ENCODE peak calls at places on chromosomes 2 and 18, in nine cellular contexts. K is activated T-cell treated with anti-CD3 and anti-CD28 coated beads, Interleukin-2, amount 50 U/mL, for 4 hours; Y is T-cell; P is activated naive CD4-positive, alpha-beta T cell treated with anti-CD3 and anti-CD28 coated beads, Interleukin-2, amount 50 U/mL, for 72 hours; H is memory B cell; D is activated CD4-positive, alpha-beta T cell treated with anti-CD3 and anti-CD28 coated beads for 36 hours; J is body of pancreas; V is aorta; O is Right ventricle myocardium superior. Z is an unnamed sample.

GRCh38 chr2:231721641-231722310 is 13.5 kb downstream of the PTMA start:
- ATAC-seq in D (no peak), J (peak), P (no peak), H (no peak), O (no peak), K (no peak), Y (no peak), V (no peak), Z (no peak)

GRCh38 chr2:111133603-111134002 is 12.9 kb downstream of the BCL2L11 start:
- ATAC-seq in O (no peak), J (no peak), P (no peak), D (no peak), K (no peak), H (no peak), V (no peak), Y (no peak), Z (no peak)

GRCh38 chr18:489244-490023 is 11.1 kb downstream of the COLEC12 start:
- ATAC-seq in Y (no peak), J (no peak), O (no peak), D (no peak), H (no peak), P (no peak), V (no peak), K (no peak), Z (no peak)

GRCh38 chr2:109351164-109351756 is 222.3 kb downstream of the SH3RF3 start:
- ATAC-seq in J (peak), P (no peak), V (peak), K (no peak), H (no peak), D (peak), O (peak), Y (no peak), Z (peak)

GRCh38 chr2:74921236-74921736 is 37.2 kb upstream of the POLE4 start:
- ATAC-seq in D (no peak), P (no peak), J (no peak), Y (no peak), K (no peak), V (no peak), H (no peak), O (no peak), Z (no peak)

GRCh38 chr2:15622614-15623480 is 31.2 kb downstream of the DDX1 start:
- ATAC-seq in V (no peak), D (no peak), H (no peak), P (no peak), K (no peak), Y (no peak), O (no peak), J (no peak), Z (no peak)

GRCh38 chr2:85524567-85524923 is 14.4 kb upstream of the MAT2A start:
- ATAC-seq in J (peak), P (no peak), D (no peak), O (peak), Y (no peak), H (peak), K (no peak), V (peak), Z (peak)

GRCh38 chr2:238520359-238520886 is 93.7 kb downstream of the ASB1 start:
- ATAC-seq in P (no peak), H (no peak), D (no peak), K (no peak), Y (no peak), O (no peak), J (no peak), V (no peak), Z (no peak)